ENCODE peak calls at places on chromosomes 6 and 20, in nine cellular contexts. A is A549, C is HL-60, J is SK-N-SH, L is HCT116, D is HepG2, Z is GM12878, Q is K562, X is GM23338. B is an unnamed sample.

GRCh38 chr20:37542281-37542680 is 14.6 kb upstream of the BLCAP start:
- DNase-seq in A (no peak), C (no peak), J (no peak), L (no peak), D (peak), Z (no peak), Q (no peak), X (no peak), B (no peak)

GRCh38 chr6:158008894-158009891 is 27.5 kb downstream of the SYNJ2 start:
- DNase-seq in A (no peak), C (peak), J (peak), L (no peak), D (no peak), Z (no peak), Q (no peak), X (no peak), B (no peak)

GRCh38 chr6:53894086-53894485 is 99.3 kb downstream of the LRRC1 start:
- DNase-seq in A (no peak), C (no peak), J (no peak), L (no peak), D (no peak), Z (no peak), Q (no peak), X (no peak), B (no peak)

GRCh38 chr6:139029470-139030210 is 1.1 kb downstream of the ABRACL start:
- DNase-seq in A (peak), C (no peak), J (no peak), L (no peak), D (no peak), Z (no peak), Q (peak), X (peak), B (no peak)

GRCh38 chr6:1618305-1619105 is 8.8 kb downstream of the FOXC1 start:
- DNase-seq in A (no peak), C (no peak), J (no peak), L (no peak), D (no peak), Z (no peak), Q (no peak), X (peak), B (no peak)

GRCh38 chr6:143167224-143167623 is 106.5 kb downstream of the AIG1 start:
- DNase-seq in A (no peak), C (no peak), J (no peak), L (no peak), D (no peak), Z (no peak), Q (no peak), X (no peak), B (no peak)

GRCh38 chr6:63452117-63452516 is 120.2 kb upstream of the LOC128125822 start:
- DNase-seq in A (no peak), C (no peak), J (no peak), L (no peak), D (peak), Z (no peak), Q (no peak), X (no peak), B (no peak)

GRCh38 chr20:38649275-38649891 is 47.8 kb downstream of the ARHGAP40 start:
- DNase-seq in A (no peak), C (no peak), J (peak), L (no peak), D (peak), Z (no peak), Q (peak), X (peak), B (no peak)

GRCh38 chr6:139713911-139714527 is 339.6 kb upstream of the CITED2 start:
- DNase-seq in A (no peak), C (no peak), J (no peak), L (no peak), D (no peak), Z (no peak), Q (no peak), X (no peak), B (no peak)

GRCh38 chr6:16129623-16130243 is 847 bp downstream of the MYLIP start:
- DNase-seq in A (peak), C (no peak), J (no peak), L (no peak), D (no peak), Z (no peak), Q (no peak), X (peak), B (no peak)

GRCh38 chr20:23446505-23446904 is 6.2 kb downstream of the CST11 start:
- DNase-seq in A (peak), C (peak), J (peak), L (peak), D (peak), Z (peak), Q (peak), X (peak), B (no peak)

GRCh38 chr20:36830791-36831691 is 44.9 kb upstream of the TLDC2 start:
- DNase-seq in A (no peak), C (no peak), J (peak), L (no peak), D (no peak), Z (no peak), Q (no peak), X (peak), B (no peak)

GRCh38 chr6:129210684-129211083 is 327.7 kb downstream of the LAMA2 start:
- DNase-seq in A (no peak), C (no peak), J (no peak), L (no peak), D (no peak), Z (no peak), Q (no peak), X (no peak), B (no peak)

GRCh38 chr6:139628220-139628619 is 253.8 kb upstream of the CITED2 start:
- DNase-seq in A (no peak), C (no peak), J (no peak), L (no peak), D (no peak), Z (no peak), Q (no peak), X (no peak), B (no peak)

GRCh38 chr20:2379511-2380229 is 1.0 kb upstream of the TGM6 start:
- DNase-seq in A (no peak), C (no peak), J (no peak), L (no peak), D (no peak), Z (no peak), Q (no peak), X (peak), B (no peak)

GRCh38 chr20:60581606-60582005 is 623.4 kb downstream of the CDH26 start:
- DNase-seq in A (no peak), C (no peak), J (no peak), L (no peak), D (no peak), Z (no peak), Q (no peak), X (no peak), B (no peak)

GRCh38 chr20:57400821-57401564 is 9.8 kb downstream of the RBM38 start:
- DNase-seq in A (no peak), C (no peak), J (no peak), L (no peak), D (no peak), Z (no peak), Q (no peak), X (no peak), B (no peak)

GRCh38 chr6:95743591-95743990 is 166.3 kb downstream of the MANEA start:
- DNase-seq in A (no peak), C (no peak), J (no peak), L (no peak), D (peak), Z (no peak), Q (no peak), X (peak), B (no peak)

GRCh38 chr20:56859751-56860366 is 230.8 kb downstream of the TFAP2C start:
- DNase-seq in A (no peak), C (no peak), J (no peak), L (no peak), D (no peak), Z (no peak), Q (no peak), X (peak), B (no peak)

GRCh38 chr6:13305791-13306190 is 22.5 kb downstream of the TBC1D7 start:
- DNase-seq in A (no peak), C (no peak), J (no peak), L (no peak), D (no peak), Z (no peak), Q (no peak), X (no peak), B (no peak)

GRCh38 chr6:139099984-139100383 is 34.9 kb upstream of the HECA start:
- DNase-seq in A (no peak), C (no peak), J (no peak), L (no peak), D (no peak), Z (peak), Q (no peak), X (no peak), B (no peak)

GRCh38 chr6:52526634-52527033 is 50.2 kb downstream of the TRAM2 start:
- DNase-seq in A (no peak), C (no peak), J (no peak), L (no peak), D (no peak), Z (no peak), Q (no peak), X (no peak), B (no peak)

GRCh38 chr6:135962731-135963130 is 111.2 kb downstream of the PDE7B start:
- DNase-seq in A (no peak), C (no peak), J (no peak), L (no peak), D (no peak), Z (no peak), Q (no peak), X (no peak), B (no peak)

GRCh38 chr20:3660262-3661059 is 2.7 kb downstream of the GFRA4 start:
- DNase-seq in A (no peak), C (no peak), J (peak), L (no peak), D (no peak), Z (no peak), Q (no peak), X (peak), B (no peak)

GRCh38 chr6:26556263-26557070 is 18.3 kb downstream of the HMGN4 start:
- DNase-seq in A (peak), C (no peak), J (peak), L (peak), D (peak), Z (no peak), Q (peak), X (peak), B (peak)

GRCh38 chr6:21522773-21523490 is 70.6 kb upstream of the SOX4 start:
- DNase-seq in A (peak), C (no peak), J (peak), L (no peak), D (no peak), Z (no peak), Q (no peak), X (peak), B (no peak)

GRCh38 chr20:44297721-44298120 is 13.3 kb downstream of the FITM2 start:
- DNase-seq in A (no peak), C (no peak), J (no peak), L (no peak), D (no peak), Z (no peak), Q (no peak), X (no peak), B (no peak)

GRCh38 chr6:4441981-4442434 is 306.6 kb upstream of the ECI2 start:
- DNase-seq in A (peak), C (no peak), J (no peak), L (no peak), D (no peak), Z (no peak), Q (no peak), X (no peak), B (no peak)

GRCh38 chr6:89353118-89353556 is 615 bp upstream of the UBE2J1 start:
- DNase-seq in A (peak), C (no peak), J (no peak), L (no peak), D (no peak), Z (no peak), Q (no peak), X (no peak), B (no peak)

GRCh38 chr20:18537651-18538050 is 29.6 kb upstream of the SMIM26 start:
- DNase-seq in A (no peak), C (no peak), J (no peak), L (no peak), D (no peak), Z (no peak), Q (no peak), X (no peak), B (no peak)

GRCh38 chr6:112927641-112928040 is 580.5 kb downstream of the RFPL4B start:
- DNase-seq in A (no peak), C (no peak), J (no peak), L (no peak), D (no peak), Z (no peak), Q (no peak), X (no peak), B (no peak)

GRCh38 chr20:5580940-5581708 is 169.1 kb upstream of the SHLD1 start:
- DNase-seq in A (no peak), C (no peak), J (no peak), L (no peak), D (no peak), Z (no peak), Q (no peak), X (no peak), B (no peak)

GRCh38 chr20:49507741-49508434 is 25.4 kb upstream of the KCNB1 start:
- DNase-seq in A (no peak), C (no peak), J (no peak), L (no peak), D (no peak), Z (no peak), Q (no peak), X (no peak), B (no peak)
- H3K4me3 ChIP-seq in A (no peak), C (no peak), J (no peak), L (no peak), D (no peak), Z (no peak), Q (no peak), X (no peak), B (no peak)

GRCh38 chr6:11888725-11889124 is 110.1 kb upstream of the ADTRP start:
- DNase-seq in A (no peak), C (no peak), J (no peak), L (no peak), D (no peak), Z (no peak), Q (no peak), X (no peak), B (no peak)
- TF ChIP-seq REST in A (no peak), C (no peak), J (no peak), L (no peak), D (no peak), Z (no peak), Q (no peak), X (no peak), B (no peak)

GRCh38 chr20:64056889-64057627 is 5.9 kb upstream of the TCEA2 start:
- DNase-seq in A (no peak), C (no peak), J (no peak), L (no peak), D (no peak), Z (no peak), Q (no peak), X (peak), B (no peak)
- H3K4me3 ChIP-seq in A (no peak), C (no peak), J (no peak), L (no peak), D (peak), Z (peak), Q (no peak), X (peak), B (no peak)

GRCh38 chr6:38443341-38443740 is 196.4 kb downstream of the BTBD9 start:
- DNase-seq in A (no peak), C (peak), J (no peak), L (no peak), D (no peak), Z (no peak), Q (no peak), X (no peak), B (no peak)
- TF ChIP-seq REST in A (no peak), C (no peak), J (no peak), L (no peak), D (no peak), Z (no peak), Q (no peak), X (no peak), B (no peak)

GRCh38 chr6:168447741-168448140 is 6.8 kb downstream of the SMOC2 start:
- DNase-seq in A (no peak), C (no peak), J (no peak), L (no peak), D (no peak), Z (no peak), Q (no peak), X (no peak), B (no peak)
- H3K4me3 ChIP-seq in A (no peak), C (no peak), J (no peak), L (no peak), D (no peak), Z (no peak), Q (no peak), X (no peak), B (no peak)

GRCh38 chr20:21102252-21102609 is 3.9 kb downstream of the LINC00237 start:
- DNase-seq in A (no peak), C (no peak), J (peak), L (no peak), D (no peak), Z (no peak), Q (no peak), X (peak), B (no peak)

GRCh38 chr20:21099653-21100589 is 6.2 kb downstream of the LINC00237 start:
- DNase-seq in A (no peak), C (peak), J (peak), L (no peak), D (no peak), Z (no peak), Q (peak), X (peak), B (no peak)

GRCh38 chr20:21100590-21101452 is 5.3 kb downstream of the LINC00237 start:
- DNase-seq in A (no peak), C (no peak), J (peak), L (no peak), D (no peak), Z (no peak), Q (no peak), X (peak), B (no peak)

GRCh38 chr20:21102691-21103311 is 3.4 kb downstream of the LINC00237 start:
- DNase-seq in A (no peak), C (no peak), J (peak), L (no peak), D (no peak), Z (no peak), Q (no peak), X (peak), B (no peak)

GRCh38 chr20:21101453-21102251 is 4.5 kb downstream of the LINC00237 start:
- DNase-seq in A (no peak), C (no peak), J (peak), L (no peak), D (no peak), Z (no peak), Q (no peak), X (peak), B (no peak)
- TF ChIP-seq REST in A (no peak), C (no peak), J (no peak), L (no peak), D (no peak), Z (no peak), Q (no peak), X (no peak), B (no peak)

GRCh38 chr20:58513580-58514285 is 1.5 kb downstream of the APCDD1L start:
- DNase-seq in A (no peak), C (no peak), J (no peak), L (no peak), D (no peak), Z (no peak), Q (no peak), X (no peak), B (no peak)
- H3K4me3 ChIP-seq in A (no peak), C (no peak), J (no peak), L (no peak), D (no peak), Z (no peak), Q (no peak), X (peak), B (no peak)

B was measured in Panc1.